ENCODE peak calls at places on chromosomes 13 and 19, in seven cellular contexts. B is memory B cell, P is RWPE1, O is RCC 7860, D is cardiac fibroblast, N is Peyer's patch, I is iris pigment epithelial cell. F is an unnamed sample.

GRCh38 chr13:106981050-106981449 is 413.1 kb upstream of the ARGLU1 start:
- DNase-seq in B (no peak), P (no peak), O (no peak), D (no peak), N (no peak), I (no peak), F (no peak)

GRCh38 chr13:20997301-20998061 is 63.9 kb downstream of the LATS2 start:
- DNase-seq in B (no peak), P (no peak), O (peak), D (peak), N (no peak), I (peak), F (peak)

GRCh38 chr13:98821372-98822237 is 69.1 kb upstream of the SLC15A1 start:
- DNase-seq in B (no peak), P (no peak), O (peak), D (peak), N (no peak), I (no peak), F (peak)

GRCh38 chr13:108834193-108834592 is 204.8 kb downstream of the MYO16 start:
- DNase-seq in B (no peak), P (no peak), O (no peak), D (no peak), N (no peak), I (no peak), F (peak)

GRCh38 chr13:29948246-29948645 is 97.8 kb upstream of the UBL3 start:
- DNase-seq in B (no peak), P (no peak), O (no peak), D (no peak), N (no peak), I (no peak), F (peak)

GRCh38 chr13:79973533-79973963 is 367.4 kb downstream of the SPRY2 start:
- DNase-seq in B (peak), P (no peak), O (no peak), D (no peak), N (no peak), I (peak), F (no peak)

GRCh38 chr13:113397606-113398425 is 33.9 kb upstream of the GRTP1 start:
- DNase-seq in B (no peak), P (no peak), O (no peak), D (no peak), N (no peak), I (no peak), F (no peak)

GRCh38 chr13:48977973-48978372 is 2.3 kb downstream of the FNDC3A start:
- DNase-seq in B (no peak), P (peak), O (no peak), D (no peak), N (no peak), I (peak), F (no peak)

GRCh38 chr13:23447927-23448326 is 14.4 kb upstream of the SACS start:
- DNase-seq in B (no peak), P (no peak), O (no peak), D (peak), N (no peak), I (no peak), F (no peak)

GRCh38 chr19:15934332-15935078 is at the start of gene CYP4F11:
- DNase-seq in B (no peak), P (peak), O (peak), D (peak), N (no peak), I (no peak), F (no peak)

GRCh38 chr19:49879243-49879960 is 1.9 kb downstream of the TBC1D17 start:
- DNase-seq in B (no peak), P (no peak), O (no peak), D (no peak), N (no peak), I (no peak), F (no peak)

GRCh38 chr13:20360041-20360491 is 127.9 kb upstream of the GJB6 start:
- DNase-seq in B (no peak), P (no peak), O (no peak), D (peak), N (no peak), I (peak), F (peak)

GRCh38 chr19:10116866-10117616 is 2.7 kb downstream of the EIF3G start:
- DNase-seq in B (no peak), P (no peak), O (no peak), D (no peak), N (no peak), I (no peak), F (no peak)

GRCh38 chr19:1132625-1133383 is 29.0 kb downstream of the GPX4 start:
- DNase-seq in B (no peak), P (no peak), O (no peak), D (peak), N (peak), I (no peak), F (peak)

GRCh38 chr19:56566904-56567273 is 379 bp upstream of the ZNF470 start:
- DNase-seq in B (no peak), P (peak), O (no peak), D (peak), N (peak), I (peak), F (no peak)

GRCh38 chr19:37692956-37693660 is 26.5 kb downstream of the ZNF607 start:
- DNase-seq in B (no peak), P (no peak), O (no peak), D (no peak), N (no peak), I (no peak), F (no peak)

GRCh38 chr19:22882797-22883196 is 50.7 kb downstream of the ZNF723 start:
- DNase-seq in B (no peak), P (no peak), O (no peak), D (peak), N (no peak), I (peak), F (peak)

GRCh38 chr13:113744197-113745000 is 14.6 kb upstream of the TMEM255B start:
- DNase-seq in B (no peak), P (no peak), O (no peak), D (no peak), N (no peak), I (no peak), F (no peak)

GRCh38 chr13:98141938-98142426 is 912 bp upstream of the FARP1 start:
- DNase-seq in B (no peak), P (no peak), O (no peak), D (no peak), N (no peak), I (no peak), F (peak)

GRCh38 chr19:42051166-42052115 is 18.6 kb downstream of the GRIK5 start:
- DNase-seq in B (no peak), P (peak), O (peak), D (no peak), N (no peak), I (peak), F (no peak)

GRCh38 chr13:24068472-24068871 is 92.0 kb upstream of the SPATA13 start:
- DNase-seq in B (no peak), P (no peak), O (no peak), D (no peak), N (no peak), I (no peak), F (no peak)

F was measured in mesenchymal stem cell.